ENCODE peak calls at places on chromosomes 2 and 18, in nine cellular contexts. U is MM.1S; M is Jurkat, Clone E6-1; R is HFF-Myc; B is thyroid gland; Y is GM12864; X is adrenal gland; G is GM12865; K is ovary. W is an unnamed sample.

GRCh38 chr2:145916799-145917198 is 1396.9 kb upstream of the ZEB2 start:
- DNase-seq in U (no peak), M (no peak), R (no peak), B (no peak), Y (no peak), X (no peak), G (no peak), K (no peak), W (no peak)

GRCh38 chr2:167582619-167583018 is 664.8 kb downstream of the STK39 start:
- DNase-seq in U (no peak), M (no peak), R (no peak), B (no peak), Y (no peak), X (no peak), G (no peak), K (no peak), W (no peak)

GRCh38 chr2:197089659-197090058 is 163.2 kb upstream of the PGAP1 start:
- DNase-seq in U (no peak), M (no peak), R (no peak), B (no peak), Y (no peak), X (no peak), G (no peak), K (no peak), W (no peak)

GRCh38 chr18:32771169-32771751 is 1.6 kb downstream of the KLHL14 start:
- DNase-seq in U (peak), M (no peak), R (no peak), B (peak), Y (no peak), X (no peak), G (no peak), K (peak), W (no peak)

GRCh38 chr18:70659026-70659726 is 370.3 kb downstream of the SOCS6 start:
- DNase-seq in U (no peak), M (peak), R (no peak), B (no peak), Y (no peak), X (no peak), G (no peak), K (no peak), W (no peak)

GRCh38 chr2:71684226-71685072 is 231.1 kb downstream of the DYSF start:
- DNase-seq in U (no peak), M (no peak), R (no peak), B (no peak), Y (no peak), X (no peak), G (no peak), K (no peak), W (no peak)

GRCh38 chr18:68362907-68363306 is 352.0 kb downstream of the TMX3 start:
- DNase-seq in U (no peak), M (no peak), R (no peak), B (no peak), Y (no peak), X (no peak), G (no peak), K (no peak), W (no peak)

GRCh38 chr2:183963609-183964008 is 634.7 kb upstream of the ZNF804A start:
- DNase-seq in U (no peak), M (no peak), R (no peak), B (no peak), Y (no peak), X (no peak), G (no peak), K (no peak), W (no peak)

GRCh38 chr2:211923019-211923418 is 615.6 kb downstream of the ERBB4 start:
- DNase-seq in U (no peak), M (no peak), R (no peak), B (no peak), Y (no peak), X (no peak), G (no peak), K (no peak), W (no peak)

GRCh38 chr2:190515687-190516086 is 18.8 kb downstream of the NEMP2 start:
- DNase-seq in U (no peak), M (peak), R (no peak), B (no peak), Y (no peak), X (no peak), G (no peak), K (no peak), W (no peak)

GRCh38 chr2:42810971-42811865 is 18.8 kb upstream of the HAAO start:
- DNase-seq in U (peak), M (no peak), R (no peak), B (peak), Y (no peak), X (peak), G (peak), K (peak), W (peak)

GRCh38 chr2:236211281-236211680 is 43.1 kb upstream of the GBX2 start:
- DNase-seq in U (no peak), M (no peak), R (no peak), B (no peak), Y (no peak), X (no peak), G (no peak), K (no peak), W (no peak)

GRCh38 chr2:55099878-55100820 is 49.9 kb upstream of the RTN4 start:
- DNase-seq in U (no peak), M (no peak), R (no peak), B (no peak), Y (no peak), X (no peak), G (no peak), K (no peak), W (no peak)

GRCh38 chr2:71393216-71393615 is 60.1 kb upstream of the DYSF start:
- DNase-seq in U (no peak), M (no peak), R (no peak), B (no peak), Y (no peak), X (no peak), G (no peak), K (no peak), W (no peak)

GRCh38 chr2:241577413-241578122 is 19.0 kb downstream of the BOK start:
- DNase-seq in U (no peak), M (no peak), R (no peak), B (peak), Y (no peak), X (no peak), G (no peak), K (peak), W (peak)

GRCh38 chr2:129237966-129238725 is 741.3 kb upstream of the RAB6C start:
- DNase-seq in U (no peak), M (no peak), R (no peak), B (no peak), Y (no peak), X (no peak), G (no peak), K (no peak), W (no peak)

GRCh38 chr18:5543036-5543671 is 643 bp downstream of the EPB41L3 start:
- DNase-seq in U (no peak), M (no peak), R (no peak), B (no peak), Y (no peak), X (peak), G (no peak), K (peak), W (no peak)

GRCh38 chr2:203720011-203720410 is 13.6 kb downstream of the CD28 start:
- DNase-seq in U (no peak), M (peak), R (no peak), B (no peak), Y (no peak), X (no peak), G (no peak), K (no peak), W (no peak)

GRCh38 chr2:52976132-52976949 is 791.3 kb upstream of the CHAC2 start:
- DNase-seq in U (peak), M (no peak), R (no peak), B (peak), Y (no peak), X (no peak), G (peak), K (no peak), W (no peak)

GRCh38 chr18:51398104-51398503 is 200.6 kb upstream of the MEX3C start:
- DNase-seq in U (no peak), M (no peak), R (no peak), B (no peak), Y (no peak), X (peak), G (no peak), K (no peak), W (no peak)

GRCh38 chr2:37585982-37586621 is 85.3 kb downstream of the CDC42EP3 start:
- DNase-seq in U (peak), M (no peak), R (no peak), B (no peak), Y (peak), X (peak), G (peak), K (no peak), W (no peak)

GRCh38 chr18:3354506-3354905 is 92.6 kb downstream of the MYL12B start:
- DNase-seq in U (no peak), M (no peak), R (no peak), B (no peak), Y (no peak), X (no peak), G (no peak), K (no peak), W (no peak)

GRCh38 chr2:39743170-39743851 is 35.7 kb downstream of the THUMPD2 start:
- DNase-seq in U (no peak), M (no peak), R (no peak), B (no peak), Y (no peak), X (no peak), G (no peak), K (no peak), W (no peak)

GRCh38 chr2:45170976-45171514 is 161.8 kb upstream of the SIX2 start:
- DNase-seq in U (no peak), M (no peak), R (no peak), B (peak), Y (no peak), X (no peak), G (no peak), K (no peak), W (no peak)

GRCh38 chr2:71181316-71181715 is 45.6 kb downstream of the PAIP2B start:
- DNase-seq in U (no peak), M (no peak), R (no peak), B (no peak), Y (no peak), X (no peak), G (no peak), K (no peak), W (no peak)

GRCh38 chr2:15096873-15097272 is 464.3 kb downstream of the NBAS start:
- DNase-seq in U (no peak), M (no peak), R (no peak), B (no peak), Y (no peak), X (no peak), G (no peak), K (no peak), W (no peak)

GRCh38 chr2:215878476-215879063 is 134.8 kb downstream of the MREG start:
- DNase-seq in U (no peak), M (no peak), R (no peak), B (no peak), Y (no peak), X (no peak), G (no peak), K (no peak), W (no peak)

GRCh38 chr2:112149866-112150435 is 11.8 kb downstream of the FBLN7 start:
- DNase-seq in U (no peak), M (no peak), R (no peak), B (no peak), Y (no peak), X (no peak), G (peak), K (no peak), W (no peak)

GRCh38 chr2:239644016-239644415 is 243.2 kb upstream of the HDAC4 start:
- DNase-seq in U (no peak), M (peak), R (no peak), B (no peak), Y (no peak), X (no peak), G (peak), K (no peak), W (no peak)

GRCh38 chr2:56715670-56716069 is 531.9 kb downstream of the CCDC85A start:
- DNase-seq in U (no peak), M (no peak), R (no peak), B (no peak), Y (no peak), X (no peak), G (no peak), K (no peak), W (no peak)

GRCh38 chr2:13581471-13581870 is 864.7 kb downstream of the TRIB2 start:
- DNase-seq in U (no peak), M (peak), R (no peak), B (no peak), Y (no peak), X (no peak), G (no peak), K (no peak), W (no peak)

GRCh38 chr2:188013767-188014166 is 277.9 kb upstream of the GULP1 start:
- DNase-seq in U (no peak), M (no peak), R (no peak), B (no peak), Y (no peak), X (no peak), G (no peak), K (no peak), W (no peak)

GRCh38 chr2:181911830-181912229 is 20.3 kb downstream of the ITPRID2 start:
- DNase-seq in U (peak), M (no peak), R (no peak), B (peak), Y (no peak), X (no peak), G (no peak), K (no peak), W (no peak)

GRCh38 chr2:177363332-177363731 is 29.2 kb upstream of the AGPS start:
- DNase-seq in U (no peak), M (no peak), R (no peak), B (no peak), Y (no peak), X (no peak), G (no peak), K (no peak), W (no peak)

GRCh38 chr2:238821391-238821790 is 26.5 kb upstream of the TWIST2 start:
- DNase-seq in U (no peak), M (no peak), R (no peak), B (no peak), Y (no peak), X (no peak), G (no peak), K (no peak), W (no peak)

GRCh38 chr2:229301229-229301628 is 30.1 kb upstream of the PID1 start:
- DNase-seq in U (no peak), M (no peak), R (no peak), B (no peak), Y (no peak), X (no peak), G (no peak), K (no peak), W (no peak)

GRCh38 chr2:190529486-190530104 is 4.9 kb downstream of the NEMP2 start:
- DNase-seq in U (no peak), M (no peak), R (no peak), B (no peak), Y (no peak), X (no peak), G (no peak), K (no peak), W (peak)

GRCh38 chr2:45439788-45440773 is 171.0 kb downstream of the SRBD1 start:
- DNase-seq in U (peak), M (no peak), R (no peak), B (no peak), Y (peak), X (no peak), G (peak), K (no peak), W (no peak)

GRCh38 chr2:25494626-25495025 is 152.9 kb upstream of the DNMT3A start:
- DNase-seq in U (no peak), M (no peak), R (no peak), B (no peak), Y (no peak), X (no peak), G (no peak), K (no peak), W (no peak)

GRCh38 chr18:57437433-57437781 is 2.2 kb downstream of the ONECUT2 start:
- DNase-seq in U (no peak), M (no peak), R (no peak), B (no peak), Y (no peak), X (no peak), G (no peak), K (no peak), W (no peak)
- H3K4me3 ChIP-seq in U (no peak), M (peak), R (no peak), B (no peak), Y (no peak), X (no peak), G (no peak), K (no peak), W (no peak)

GRCh38 chr18:76757925-76758324 is 64.4 kb upstream of the ZNF236 start:
- DNase-seq in U (no peak), M (no peak), R (no peak), B (no peak), Y (no peak), X (no peak), G (no peak), K (no peak), W (no peak)
- H3K4me3 ChIP-seq in U (no peak), M (no peak), R (no peak), B (no peak), Y (no peak), X (no peak), G (no peak), K (no peak), W (no peak)

GRCh38 chr2:127197475-127198385 is 22.4 kb downstream of the CYP27C1 start:
- DNase-seq in U (peak), M (peak), R (no peak), B (peak), Y (peak), X (peak), G (peak), K (peak), W (peak)
- H3K4me3 ChIP-seq in U (peak), M (peak), R (no peak), B (no peak), Y (peak), X (no peak), G (peak), K (no peak), W (no peak)

GRCh38 chr2:46719499-46719898 is 196.1 kb downstream of the MCFD2 start:
- DNase-seq in U (no peak), M (peak), R (no peak), B (no peak), Y (no peak), X (no peak), G (no peak), K (no peak), W (no peak)

GRCh38 chr2:46715541-46715940 is 200.1 kb downstream of the MCFD2 start:
- DNase-seq in U (no peak), M (no peak), R (no peak), B (no peak), Y (no peak), X (no peak), G (no peak), K (no peak), W (no peak)

GRCh38 chr2:46718797-46719196 is 196.8 kb downstream of the MCFD2 start:
- DNase-seq in U (no peak), M (no peak), R (no peak), B (no peak), Y (no peak), X (no peak), G (no peak), K (no peak), W (no peak)

GRCh38 chr2:46716806-46717732 is 198.5 kb downstream of the MCFD2 start:
- DNase-seq in U (no peak), M (no peak), R (no peak), B (no peak), Y (no peak), X (no peak), G (no peak), K (no peak), W (no peak)

GRCh38 chr2:46717733-46718121 is 197.9 kb downstream of the MCFD2 start:
- DNase-seq in U (no peak), M (no peak), R (no peak), B (no peak), Y (no peak), X (no peak), G (no peak), K (no peak), W (no peak)
- H3K4me3 ChIP-seq in U (no peak), M (no peak), R (no peak), B (no peak), Y (no peak), X (no peak), G (no peak), K (peak), W (no peak)

GRCh38 chr2:231680284-231680991 is 27.9 kb upstream of the PTMA start:
- DNase-seq in U (no peak), M (no peak), R (no peak), B (peak), Y (no peak), X (no peak), G (peak), K (no peak), W (no peak)
- H3K4me3 ChIP-seq in U (peak), M (no peak), R (peak), B (no peak), Y (peak), X (no peak), G (peak), K (peak), W (peak)

GRCh38 chr2:28926837-28927236 is 32.4 kb downstream of the WDR43 start:
- DNase-seq in U (no peak), M (no peak), R (peak), B (no peak), Y (no peak), X (no peak), G (no peak), K (no peak), W (no peak)
- H3K4me3 ChIP-seq in U (no peak), M (no peak), R (no peak), B (no peak), Y (no peak), X (no peak), G (no peak), K (no peak), W (no peak)